ENCODE peak calls at places on chromosomes 11 and 22, in four cellular contexts. One of them, this sample, is unnamed.

GRCh38 chr11:914747-915493 is 4.3 kb upstream of the CHID1 start:
- DNase-seq in RKO: no peak
- DNase-seq in cardiac muscle cell: no peak
- DNase-seq in HS-5: no peak
- DNase-seq in this sample: no peak

GRCh38 chr11:104462346-104462745 is 298.4 kb upstream of the PDGFD start:
- DNase-seq in HS-5: peak; percentile 5
- DNase-seq in RKO: no peak
- DNase-seq in cardiac muscle cell: peak; percentile 73
- DNase-seq in this sample: no peak

GRCh38 chr11:91997178-91997577 is 227.4 kb upstream of the FAT3 start:
- DNase-seq in HS-5: no peak
- DNase-seq in cardiac muscle cell: no peak
- DNase-seq in RKO: no peak
- DNase-seq in this sample: no peak

GRCh38 chr22:47030881-47031627 is 268.6 kb downstream of the TBC1D22A start:
- DNase-seq in RKO: no peak
- DNase-seq in HS-5: no peak
- DNase-seq in cardiac muscle cell: no peak
- DNase-seq in this sample: no peak

GRCh38 chr11:115590254-115590653 is 86.0 kb upstream of the CADM1 start:
- DNase-seq in HS-5: no peak
- DNase-seq in RKO: no peak
- DNase-seq in cardiac muscle cell: no peak
- DNase-seq in this sample: no peak

GRCh38 chr22:17190702-17191101 is 28.5 kb downstream of the ADA2 start:
- DNase-seq in cardiac muscle cell: no peak
- DNase-seq in RKO: no peak
- DNase-seq in HS-5: no peak
- DNase-seq in this sample: no peak

GRCh38 chr11:62012451-62013265 is 45.2 kb upstream of the FTH1 start:
- DNase-seq in RKO: no peak
- DNase-seq in cardiac muscle cell: peak; percentile 50
- DNase-seq in HS-5: no peak
- DNase-seq in this sample: no peak

GRCh38 chr11:8065031-8065430 is 16.0 kb upstream of the TUB start:
- DNase-seq in HS-5: no peak
- DNase-seq in RKO: no peak
- DNase-seq in cardiac muscle cell: no peak
- DNase-seq in this sample: no peak

GRCh38 chr11:120696597-120696996 is 185.0 kb downstream of the GRIK4 start:
- DNase-seq in cardiac muscle cell: no peak
- DNase-seq in RKO: no peak
- DNase-seq in HS-5: no peak
- DNase-seq in this sample: peak; percentile 63

GRCh38 chr11:58921778-58922390 is 17.4 kb upstream of the GLYATL1 start:
- DNase-seq in cardiac muscle cell: no peak
- DNase-seq in RKO: no peak
- DNase-seq in HS-5: no peak
- DNase-seq in this sample: no peak

GRCh38 chr22:19769393-19769715 is 8.8 kb downstream of the TBX1 start:
- DNase-seq in RKO: no peak
- DNase-seq in HS-5: no peak
- DNase-seq in cardiac muscle cell: no peak
- DNase-seq in this sample: no peak

GRCh38 chr11:126510621-126511370 is 155.3 kb downstream of the ST3GAL4 start:
- DNase-seq in cardiac muscle cell: peak; percentile 15
- DNase-seq in RKO: no peak
- DNase-seq in HS-5: no peak
- DNase-seq in this sample: no peak

GRCh38 chr11:76329983-76330382 is 50.9 kb downstream of the THAP12 start:
- DNase-seq in cardiac muscle cell: no peak
- DNase-seq in HS-5: no peak
- DNase-seq in RKO: no peak
- DNase-seq in this sample: peak; percentile 69

GRCh38 chr11:129453293-129453721 is 77.7 kb downstream of the BARX2 start:
- DNase-seq in cardiac muscle cell: no peak
- DNase-seq in RKO: no peak
- DNase-seq in HS-5: no peak
- DNase-seq in this sample: no peak

GRCh38 chr11:72002841-72003775 is 4.4 kb downstream of the IL18BP start:
- DNase-seq in RKO: no peak
- DNase-seq in HS-5: no peak
- DNase-seq in cardiac muscle cell: no peak
- DNase-seq in this sample: peak; percentile 24

GRCh38 chr11:29333993-29334780 is 682.6 kb downstream of the KCNA4 start:
- DNase-seq in RKO: peak; percentile 59
- DNase-seq in cardiac muscle cell: peak; percentile 81
- DNase-seq in HS-5: no peak
- DNase-seq in this sample: peak; percentile 25

GRCh38 chr11:48000432-48000831 is 20.1 kb downstream of the PTPRJ start:
- DNase-seq in cardiac muscle cell: no peak
- DNase-seq in RKO: no peak
- DNase-seq in HS-5: no peak
- DNase-seq in this sample: no peak

GRCh38 chr11:113387605-113388211 is at the start of gene ANKK1:
- DNase-seq in HS-5: no peak
- DNase-seq in RKO: no peak
- DNase-seq in cardiac muscle cell: no peak
- DNase-seq in this sample: peak; percentile 87

GRCh38 chr22:26648011-26648497 is 9.3 kb upstream of the MIAT start:
- DNase-seq in RKO: no peak
- DNase-seq in cardiac muscle cell: no peak
- DNase-seq in HS-5: no peak
- DNase-seq in this sample: peak; percentile 87

GRCh38 chr11:84788220-84788619 is 838.9 kb downstream of the DLG2 start:
- DNase-seq in RKO: no peak
- DNase-seq in cardiac muscle cell: no peak
- DNase-seq in HS-5: no peak
- DNase-seq in this sample: no peak

GRCh38 chr11:44036811-44037657 is 10.7 kb upstream of the ACCSL start:
- DNase-seq in HS-5: no peak
- DNase-seq in cardiac muscle cell: peak; percentile 93
- DNase-seq in RKO: peak; percentile 68
- DNase-seq in this sample: peak; percentile 87

GRCh38 chr11:117232022-117232878 is at the start of the genes PCSK7 and RNF214:
- DNase-seq in RKO: peak; percentile 78
- DNase-seq in cardiac muscle cell: peak; percentile 79
- DNase-seq in HS-5: peak; percentile 29
- DNase-seq in this sample: peak; percentile 82

GRCh38 chr22:22712092-22712658 is 67.8 kb downstream of the GGTLC2 start:
- DNase-seq in cardiac muscle cell: no peak
- DNase-seq in HS-5: no peak
- DNase-seq in RKO: no peak
- DNase-seq in this sample: no peak

GRCh38 chr22:50329236-50329635 is 2.4 kb upstream of the DENND6B start:
- DNase-seq in cardiac muscle cell: peak; percentile 24
- DNase-seq in RKO: peak; percentile 54
- DNase-seq in HS-5: peak; percentile 42
- DNase-seq in this sample: no peak

GRCh38 chr22:38412435-38413084 is 42.4 kb downstream of the KCNJ4 start:
- DNase-seq in RKO: no peak
- DNase-seq in cardiac muscle cell: no peak
- DNase-seq in HS-5: no peak
- DNase-seq in this sample: peak; percentile 63

GRCh38 chr11:78030429-78031325 is 7.6 kb upstream of the KCTD14 start:
- DNase-seq in RKO: no peak
- DNase-seq in cardiac muscle cell: peak; percentile 87
- DNase-seq in HS-5: no peak
- DNase-seq in this sample: no peak

GRCh38 chr22:23092217-23092955 is 22.1 kb downstream of the GNAZ start:
- DNase-seq in RKO: no peak
- DNase-seq in cardiac muscle cell: no peak
- DNase-seq in HS-5: no peak
- DNase-seq in this sample: no peak

GRCh38 chr22:28442264-28442950 is 237.2 kb downstream of the TTC28 start:
- DNase-seq in RKO: peak; percentile 86
- DNase-seq in HS-5: no peak
- DNase-seq in cardiac muscle cell: peak; percentile 89
- DNase-seq in this sample: peak; percentile 86

GRCh38 chr11:11618973-11619435 is 2.8 kb downstream of the GALNT18 start:
- DNase-seq in HS-5: no peak
- DNase-seq in RKO: peak; percentile 49
- DNase-seq in cardiac muscle cell: no peak
- DNase-seq in this sample: no peak